ENCODE peak calls at places on chromosomes 2 and 18, in seven cellular contexts. I, L, P, K, R, W and E are unnamed samples.

GRCh38 chr2:79272616-79273015 is 113.1 kb upstream of the REG3A start:
- DNase-seq in L (no peak), K (no peak), W (no peak), R (no peak), I (no peak), P (no peak), E (no peak)

GRCh38 chr2:22221006-22221405 is 1097.2 kb downstream of the TDRD15 start:
- DNase-seq in L (no peak), P (peak), K (no peak), I (no peak), W (no peak), R (no peak), E (no peak)

GRCh38 chr2:201796478-201796865 is 9.9 kb upstream of the CDK15 start:
- DNase-seq in P (no peak), W (no peak), K (no peak), R (no peak), I (no peak), L (no peak), E (no peak)

GRCh38 chr2:20961858-20962257 is 82.0 kb downstream of the APOB start:
- DNase-seq in P (no peak), W (no peak), I (no peak), K (no peak), L (no peak), R (no peak), E (no peak)

GRCh38 chr18:56565596-56566355 is 72.6 kb downstream of the TXNL1 start:
- DNase-seq in W (no peak), R (peak), P (peak), L (peak), I (no peak), K (peak), E (no peak)

GRCh38 chr2:187148059-187148714 is 299.2 kb upstream of the ZSWIM2 start:
- DNase-seq in W (no peak), R (no peak), I (no peak), K (no peak), L (no peak), P (no peak), E (no peak)

GRCh38 chr18:58447342-58448190 is 181.3 kb downstream of the ALPK2 start:
- DNase-seq in I (no peak), W (no peak), R (peak), L (no peak), P (peak), K (no peak), E (no peak)

GRCh38 chr2:102698369-102699111 is 63.3 kb upstream of the TMEM182 start:
- DNase-seq in R (no peak), L (no peak), I (no peak), K (peak), W (no peak), P (no peak), E (peak)

GRCh38 chr2:117856415-117857210 is 42.1 kb downstream of the DDX18 start:
- DNase-seq in P (peak), L (no peak), R (peak), W (no peak), I (no peak), K (peak), E (peak)

GRCh38 chr18:58721586-58722160 is 50.4 kb downstream of the MALT1 start:
- DNase-seq in W (no peak), R (no peak), K (no peak), P (no peak), I (no peak), L (no peak), E (no peak)

GRCh38 chr2:38601061-38601460 is 1.7 kb downstream of the HNRNPLL start:
- DNase-seq in I (no peak), K (no peak), L (no peak), R (peak), P (no peak), W (no peak), E (no peak)

GRCh38 chr2:239081046-239081445 is 233.2 kb downstream of the TWIST2 start:
- DNase-seq in K (no peak), L (no peak), W (no peak), P (no peak), I (no peak), R (no peak), E (no peak)

GRCh38 chr18:54790109-54790508 is 38.2 kb upstream of the RAB27B start:
- DNase-seq in R (no peak), W (no peak), P (no peak), L (no peak), K (no peak), I (no peak), E (no peak)

GRCh38 chr2:216916956-216917650 is 57.2 kb upstream of the TNP1 start:
- DNase-seq in K (no peak), I (no peak), R (no peak), W (no peak), L (no peak), P (no peak), E (no peak)

GRCh38 chr2:179726461-179727180 is 134.8 kb downstream of the ZNF385B start:
- DNase-seq in I (no peak), L (no peak), P (no peak), K (no peak), W (no peak), R (no peak), E (no peak)

GRCh38 chr2:72153924-72154323 is 6.3 kb upstream of the CYP26B1 start:
- DNase-seq in W (no peak), L (no peak), P (no peak), I (no peak), K (no peak), R (no peak), E (no peak)

GRCh38 chr2:148184967-148185366 is 164.1 kb downstream of the MBD5 start:
- DNase-seq in W (no peak), R (no peak), P (no peak), I (no peak), L (no peak), K (no peak), E (no peak)

GRCh38 chr2:52264488-52264887 is 1232.6 kb upstream of the NRXN1 start:
- DNase-seq in R (no peak), W (no peak), I (no peak), K (no peak), P (no peak), L (no peak), E (no peak)

GRCh38 chr2:190879474-190880373 is 897 bp upstream of the GLS start:
- DNase-seq in P (no peak), R (peak), L (no peak), K (peak), I (no peak), W (no peak), E (no peak)

GRCh38 chr18:59478591-59478990 is 119.5 kb upstream of the LMAN1 start:
- DNase-seq in W (no peak), K (peak), L (no peak), I (no peak), R (peak), P (no peak), E (peak)

GRCh38 chr2:28587526-28588230 is 91.8 kb downstream of the PLB1 start:
- DNase-seq in W (no peak), R (peak), I (no peak), L (no peak), P (no peak), K (no peak), E (no peak)

GRCh38 chr2:73886357-73886756 is 6.5 kb upstream of the ACTG2 start:
- DNase-seq in W (no peak), K (no peak), R (no peak), P (no peak), I (no peak), L (no peak), E (no peak)

GRCh38 chr2:221402072-221402471 is 170.0 kb downstream of the EPHA4 start:
- DNase-seq in P (no peak), I (no peak), K (peak), W (no peak), R (peak), L (no peak), E (peak)

GRCh38 chr2:197804049-197804757 is at the start of gene PLCL1:
- DNase-seq in W (peak), I (peak), P (peak), K (peak), L (peak), R (peak), E (peak)
- TF ChIP-seq CTCF in W (peak), I (peak), P (no peak), K (no peak), L (no peak), R (no peak), E (no peak)

DNA sequence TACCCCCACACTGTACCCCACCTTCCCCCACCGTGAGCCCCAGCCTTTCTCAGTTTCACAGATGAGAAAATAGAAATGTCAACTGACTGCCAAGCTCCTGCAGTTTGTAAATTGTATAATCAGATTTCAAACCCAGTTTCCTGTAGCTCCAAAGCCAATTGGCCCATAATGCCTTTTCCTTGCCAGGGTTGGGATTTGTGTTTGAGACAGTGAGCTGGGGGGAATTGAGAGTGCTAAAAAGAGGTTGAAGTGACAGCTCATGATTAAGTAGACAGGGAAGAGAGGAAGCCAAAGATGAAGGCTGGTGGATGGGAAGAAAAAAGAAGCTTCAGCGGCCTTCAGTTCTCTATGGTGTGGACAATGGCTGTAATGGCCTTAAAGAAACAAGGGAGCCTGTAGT is 10.7 kb downstream of the OSBPL6 start:
- DNase-seq in K (no peak), R (no peak), P (no peak), L (no peak), I (no peak), W (no peak), E (no peak)
- H3K4me3 ChIP-seq in K (no peak), R (no peak), P (no peak), L (no peak), I (no peak), W (no peak), E (no peak)

GRCh38 chr18:1914489-1914888 is 656.8 kb downstream of the METTL4 start:
- DNase-seq in K (peak), P (no peak), I (no peak), R (peak), W (no peak), L (peak), E (no peak)
- TF ChIP-seq CTCF in K (peak), P (peak), I (no peak), R (peak), W (no peak), L (peak), E (peak)

GRCh38 chr2:143988082-143988481 is 531.8 kb downstream of the ZEB2 start:
- DNase-seq in K (no peak), W (no peak), P (no peak), I (no peak), R (no peak), L (no peak), E (no peak)
- H3K4me3 ChIP-seq in K (no peak), W (no peak), P (no peak), I (no peak), R (no peak), L (no peak), E (no peak)

DNA sequence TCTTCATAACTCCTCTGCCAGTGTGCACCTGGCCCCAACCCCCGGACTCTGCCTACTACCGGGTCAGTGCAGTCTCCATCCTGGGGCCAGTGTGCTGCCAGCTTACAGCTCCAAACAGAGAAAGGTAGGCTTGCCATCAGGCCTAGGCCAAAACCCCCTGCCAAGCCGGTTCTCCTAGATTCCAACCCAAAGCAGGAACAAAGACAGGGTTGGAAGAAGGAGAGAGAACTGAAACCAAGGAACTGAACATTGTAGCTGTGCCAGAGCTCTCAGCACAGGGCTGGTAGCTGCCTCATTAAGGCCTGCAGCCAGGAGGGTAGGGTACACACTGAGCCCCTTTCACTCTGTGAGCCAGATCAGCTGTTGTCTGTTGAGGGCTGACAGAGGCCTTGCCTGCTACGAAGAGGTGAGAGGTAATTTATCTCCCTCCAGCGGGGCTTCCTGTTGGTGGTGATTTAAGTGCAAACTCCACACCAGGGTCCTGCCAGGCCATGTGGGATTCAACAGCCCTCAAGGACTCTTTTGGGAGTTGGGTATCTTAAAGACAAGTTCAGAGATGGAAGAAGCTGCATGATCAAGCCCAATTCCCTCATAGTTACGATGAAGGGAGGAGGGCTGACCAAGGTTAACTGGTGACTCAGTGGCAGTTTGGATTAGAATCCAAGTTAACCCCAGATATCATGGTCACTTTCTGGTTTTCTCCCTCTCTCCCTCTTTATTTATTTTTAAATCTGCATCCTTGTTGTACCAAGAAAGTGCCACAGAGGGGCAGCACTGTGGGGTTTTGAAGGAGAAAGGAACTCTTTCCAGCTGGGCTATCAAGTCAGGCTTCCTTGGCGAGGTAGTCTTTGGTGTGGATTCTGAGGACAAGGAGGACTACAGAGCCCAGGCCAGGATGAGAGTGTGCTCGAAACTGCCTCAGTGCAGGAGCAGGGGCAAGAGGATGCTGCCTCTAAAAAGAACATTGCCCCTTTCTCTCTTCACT is 48.1 kb downstream of the CYRIA start:
- DNase-seq in W (no peak), L (no peak), P (no peak), K (peak), I (no peak), R (peak), E (no peak)
- TF ChIP-seq CTCF in W (peak), L (peak), P (peak), K (peak), I (peak), R (peak), E (peak)

GRCh38 chr2:55418512-55419235 is 982 bp downstream of the CCDC88A start:
- DNase-seq in K (peak), R (no peak), W (no peak), P (no peak), I (no peak), L (peak), E (no peak)

GRCh38 chr2:55418072-55418471 is 1.6 kb downstream of the CCDC88A start:
- DNase-seq in P (no peak), W (no peak), R (no peak), I (no peak), L (no peak), K (peak), E (no peak)

GRCh38 chr2:55419236-55419513 is 481 bp downstream of the CCDC88A start:
- DNase-seq in K (peak), I (no peak), L (peak), P (no peak), W (no peak), R (no peak), E (no peak)

GRCh38 chr2:55415300-55415699 is 4.4 kb downstream of the CCDC88A start:
- DNase-seq in P (no peak), W (no peak), K (no peak), L (no peak), R (no peak), I (no peak), E (no peak)

GRCh38 chr2:55416826-55417568 is 2.7 kb downstream of the CCDC88A start:
- DNase-seq in L (no peak), P (no peak), W (no peak), K (peak), R (no peak), I (no peak), E (no peak)
- H3K4me3 ChIP-seq in L (peak), P (peak), W (no peak), K (peak), R (peak), I (peak), E (no peak)

GRCh38 chr2:229971298-229971790 is 49.0 kb downstream of the FBXO36 start:
- DNase-seq in I (no peak), K (no peak), P (no peak), W (no peak), L (no peak), R (no peak), E (no peak)
- TF ChIP-seq CTCF in I (no peak), K (no peak), P (no peak), W (no peak), L (no peak), R (no peak), E (no peak)